ENCODE peak calls at places on chromosomes 12 and 14, in nine cellular contexts. Q is HCT116, X is A549, C is SK-N-SH, F is HL-60, I is Panc1, D is GM12878, K is K562, L is HepG2. J is an unnamed sample.

GRCh38 chr14:62957562-62957961 is 87.7 kb downstream of the KCNH5 start:
- DNase-seq in Q (no peak), X (no peak), C (no peak), F (no peak), I (no peak), D (no peak), K (no peak), L (no peak), J (no peak)

GRCh38 chr14:90514015-90514398 is 117.2 kb downstream of the CALM1 start:
- DNase-seq in Q (no peak), X (no peak), C (no peak), F (no peak), I (no peak), D (no peak), K (no peak), L (no peak), J (no peak)

GRCh38 chr14:24365600-24366374 is 2.2 kb upstream of the NFATC4 start:
- DNase-seq in Q (peak; percentile 85), X (peak; percentile 86), C (peak; percentile 79), F (peak; percentile 84), I (no peak), D (peak; percentile 38), K (no peak), L (peak; percentile 93), J (peak; percentile 96)

GRCh38 chr14:37051153-37051552 is 121.3 kb downstream of the SLC25A21 start:
- DNase-seq in Q (no peak), X (no peak), C (no peak), F (no peak), I (no peak), D (no peak), K (no peak), L (no peak), J (no peak)

GRCh38 chr12:77062396-77062795 is 3.0 kb downstream of the E2F7 start:
- DNase-seq in Q (no peak), X (no peak), C (no peak), F (no peak), I (no peak), D (no peak), K (no peak), L (no peak), J (no peak)

GRCh38 chr12:43347026-43347425 is 205.0 kb downstream of the ADAMTS20 start:
- DNase-seq in Q (no peak), X (no peak), C (peak; percentile 37), F (no peak), I (no peak), D (no peak), K (no peak), L (no peak), J (no peak)

GRCh38 chr12:77324763-77325468 is 259.5 kb upstream of the E2F7 start:
- DNase-seq in Q (peak; percentile 40), X (peak; percentile 68), C (peak; percentile 87), F (peak; percentile 24), I (no peak), D (no peak), K (peak; percentile 53), L (peak; percentile 33), J (peak; percentile 94)

GRCh38 chr14:97713023-97713422 is 915.8 kb downstream of the VRK1 start:
- DNase-seq in Q (peak; percentile 73), X (peak; percentile 33), C (no peak), F (no peak), I (peak; percentile 10), D (no peak), K (no peak), L (no peak), J (no peak)

GRCh38 chr12:15558915-15559528 is 230.2 kb downstream of the EPS8 start:
- DNase-seq in Q (no peak), X (no peak), C (no peak), F (no peak), I (no peak), D (no peak), K (no peak), L (no peak), J (no peak)

GRCh38 chr12:12024958-12025682 is 45.6 kb upstream of the BCL2L14 start:
- DNase-seq in Q (no peak), X (no peak), C (no peak), F (no peak), I (no peak), D (peak; percentile 93), K (no peak), L (no peak), J (no peak)

GRCh38 chr12:115010324-115010995 is 326.5 kb upstream of the TBX3 start:
- DNase-seq in Q (no peak), X (no peak), C (no peak), F (no peak), I (no peak), D (no peak), K (no peak), L (no peak), J (no peak)

GRCh38 chr12:124576061-124576650 is 8.7 kb upstream of the NCOR2 start:
- DNase-seq in Q (no peak), X (no peak), C (no peak), F (no peak), I (no peak), D (no peak), K (no peak), L (no peak), J (no peak)

GRCh38 chr14:99256483-99256874 is 15.5 kb downstream of the BCL11B start:
- DNase-seq in Q (no peak), X (no peak), C (no peak), F (no peak), I (no peak), D (no peak), K (no peak), L (no peak), J (no peak)

GRCh38 chr12:52810554-52810953 is 3.4 kb downstream of the KRT4 start:
- DNase-seq in Q (no peak), X (no peak), C (no peak), F (no peak), I (no peak), D (no peak), K (no peak), L (no peak), J (no peak)

DNA sequence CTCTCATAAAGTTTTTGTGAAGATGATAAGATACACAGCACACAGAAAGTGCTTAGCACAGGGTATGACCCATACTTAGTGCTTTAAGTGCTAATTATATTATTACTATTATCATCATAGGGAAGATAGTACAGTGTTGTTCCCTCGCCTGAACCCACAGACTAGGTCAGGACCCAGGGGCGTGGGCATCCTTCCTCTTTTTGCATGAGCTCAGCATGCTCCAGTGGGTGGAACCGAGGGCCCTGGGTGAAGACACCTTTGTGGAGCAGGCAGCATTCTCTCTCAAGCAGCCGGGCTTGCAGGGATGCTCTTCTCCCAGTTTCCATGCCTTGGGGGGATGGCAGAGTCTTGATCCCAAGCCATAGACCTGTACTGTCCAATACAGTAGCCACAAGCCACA is 34.8 kb downstream of the CRACR2A start:
- DNase-seq in Q (no peak), X (no peak), C (no peak), F (peak; percentile 76), I (no peak), D (no peak), K (no peak), L (no peak), J (no peak)
- TF ChIP-seq CTCF in Q (no peak), X (no peak), C (no peak), F (no peak), I (no peak), D (no peak), K (no peak), L (no peak), J (no peak)

DNA sequence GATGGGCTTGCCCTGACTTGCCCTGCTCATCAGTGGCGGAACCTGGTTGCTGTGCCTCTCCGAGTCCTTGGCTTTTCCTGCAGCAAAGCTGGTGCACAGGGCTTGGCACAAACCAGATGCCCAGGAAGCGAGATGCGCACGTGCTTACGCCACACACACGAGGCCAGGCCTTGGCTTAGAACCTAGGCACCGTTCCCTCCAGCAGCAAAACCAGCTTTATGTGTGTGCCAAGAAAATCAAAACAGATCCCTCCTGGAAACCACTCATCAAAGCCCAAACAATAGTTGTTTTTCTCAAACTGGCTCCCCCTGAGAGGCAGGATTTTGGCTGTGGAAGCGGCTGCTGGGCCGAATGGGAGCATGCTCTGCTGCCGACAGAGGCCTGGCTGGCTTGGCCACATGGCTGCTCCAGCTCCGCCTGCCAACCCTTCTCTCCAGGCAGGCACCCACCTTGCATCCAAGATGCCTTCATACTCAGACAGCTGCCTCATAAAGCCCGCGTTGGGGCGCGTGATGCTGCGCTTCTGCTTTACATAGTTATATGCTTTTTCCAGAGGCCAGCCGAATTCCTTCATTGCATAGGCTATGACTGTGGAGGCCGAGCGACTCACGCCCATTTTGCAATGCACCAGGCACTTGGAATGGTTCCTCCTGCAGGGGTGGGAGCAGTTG is 58.7 kb downstream of the SSH1 start:
- DNase-seq in Q (no peak), X (no peak), C (no peak), F (no peak), I (no peak), D (no peak), K (no peak), L (no peak), J (no peak)
- TF ChIP-seq REST in Q (no peak), X (no peak), C (no peak), F (no peak), I (no peak), D (no peak), K (no peak), L (no peak), J (no peak)

GRCh38 chr14:60621386-60621785 is 27.9 kb downstream of the SIX1 start:
- DNase-seq in Q (no peak), X (no peak), C (no peak), F (no peak), I (no peak), D (no peak), K (no peak), L (no peak), J (no peak)

GRCh38 chr14:60622210-60622919 is 26.9 kb downstream of the SIX1 start:
- DNase-seq in Q (no peak), X (no peak), C (no peak), F (no peak), I (no peak), D (no peak), K (no peak), L (no peak), J (no peak)

GRCh38 chr14:60618200-60618599 is 31.1 kb downstream of the SIX1 start:
- DNase-seq in Q (no peak), X (no peak), C (no peak), F (no peak), I (no peak), D (no peak), K (no peak), L (peak; percentile 3), J (no peak)

GRCh38 chr14:60616326-60617044 is 32.8 kb downstream of the SIX1 start:
- DNase-seq in Q (no peak), X (no peak), C (no peak), F (no peak), I (no peak), D (no peak), K (no peak), L (peak; percentile 7), J (peak; percentile 56)
- TF ChIP-seq CTCF in Q (no peak), X (no peak), C (no peak), F (no peak), I (no peak), D (no peak), K (no peak), L (no peak), J (no peak)

DNA sequence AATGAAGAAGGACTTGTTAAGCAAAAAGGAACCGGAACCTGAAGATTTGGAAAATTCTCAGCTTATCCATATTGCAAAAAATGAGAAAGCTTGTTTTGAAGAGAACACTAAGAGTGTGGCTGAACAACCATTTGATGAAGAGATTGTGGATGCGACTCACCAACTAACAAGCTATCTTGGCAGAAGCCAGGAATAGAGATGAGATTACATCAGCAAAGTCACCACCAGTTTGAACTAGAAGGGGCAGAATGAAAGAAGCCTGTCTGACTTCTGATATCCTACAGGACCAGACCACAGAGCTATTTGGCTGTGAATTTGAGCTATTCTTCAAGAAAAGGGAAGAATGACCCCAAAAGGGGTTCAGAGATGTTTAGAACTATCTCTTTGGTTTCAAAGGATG is 15.2 kb downstream of the NDUFA9 start:
- DNase-seq in Q (no peak), X (no peak), C (no peak), F (no peak), I (no peak), D (no peak), K (no peak), L (no peak), J (no peak)
- TF ChIP-seq REST in Q (no peak), X (no peak), C (no peak), F (no peak), I (no peak), D (no peak), K (no peak), L (no peak), J (no peak)